ENCODE peak calls at places on chromosomes 13 and 19, in four cellular contexts. G is GM12878, R is WTC11, E is K562. B is an unnamed sample.

GRCh38 chr13:33140161-33140560 is 123.9 kb downstream of the KL start:
- DNase-seq in G (no peak), R (no peak), E (no peak), B (no peak)

GRCh38 chr13:25380082-25380481 is 8.3 kb downstream of the ATP8A2 start:
- DNase-seq in G (no peak), R (no peak), E (peak), B (no peak)

GRCh38 chr19:41193420-41194156 is 569 bp downstream of the CYP2S1 start:
- DNase-seq in G (no peak), R (peak), E (peak), B (no peak)

GRCh38 chr19:13132471-13133166 is 14.6 kb downstream of the NACC1 start:
- DNase-seq in G (no peak), R (no peak), E (no peak), B (no peak)

GRCh38 chr19:15421726-15422260 is 3.0 kb upstream of the AKAP8L start:
- DNase-seq in G (no peak), R (no peak), E (no peak), B (no peak)

GRCh38 chr19:30249911-30250310 is 122.3 kb upstream of the ZNF536 start:
- DNase-seq in G (no peak), R (no peak), E (no peak), B (no peak)

GRCh38 chr19:47390533-47391488 is 28.5 kb downstream of the MEIS3 start:
- DNase-seq in G (no peak), R (no peak), E (no peak), B (no peak)

GRCh38 chr19:15099017-15099582 is 8.1 kb upstream of the SYDE1 start:
- DNase-seq in G (no peak), R (no peak), E (no peak), B (no peak)

GRCh38 chr19:30476997-30477396 is 104.8 kb downstream of the ZNF536 start:
- DNase-seq in G (no peak), R (no peak), E (no peak), B (no peak)

GRCh38 chr19:47330466-47330869 is 1.5 kb upstream of the C5AR2 start:
- DNase-seq in G (no peak), R (no peak), E (no peak), B (no peak)

GRCh38 chr13:44364601-44365000 is 9.0 kb upstream of the SERP2 start:
- DNase-seq in G (no peak), R (no peak), E (no peak), B (peak)

GRCh38 chr13:48923376-48923775 is 52.3 kb upstream of the FNDC3A start:
- DNase-seq in G (no peak), R (no peak), E (no peak), B (no peak)

GRCh38 chr19:54662730-54663129 is at the start of gene LILRB4:
- DNase-seq in G (no peak), R (no peak), E (peak), B (no peak)

DNA sequence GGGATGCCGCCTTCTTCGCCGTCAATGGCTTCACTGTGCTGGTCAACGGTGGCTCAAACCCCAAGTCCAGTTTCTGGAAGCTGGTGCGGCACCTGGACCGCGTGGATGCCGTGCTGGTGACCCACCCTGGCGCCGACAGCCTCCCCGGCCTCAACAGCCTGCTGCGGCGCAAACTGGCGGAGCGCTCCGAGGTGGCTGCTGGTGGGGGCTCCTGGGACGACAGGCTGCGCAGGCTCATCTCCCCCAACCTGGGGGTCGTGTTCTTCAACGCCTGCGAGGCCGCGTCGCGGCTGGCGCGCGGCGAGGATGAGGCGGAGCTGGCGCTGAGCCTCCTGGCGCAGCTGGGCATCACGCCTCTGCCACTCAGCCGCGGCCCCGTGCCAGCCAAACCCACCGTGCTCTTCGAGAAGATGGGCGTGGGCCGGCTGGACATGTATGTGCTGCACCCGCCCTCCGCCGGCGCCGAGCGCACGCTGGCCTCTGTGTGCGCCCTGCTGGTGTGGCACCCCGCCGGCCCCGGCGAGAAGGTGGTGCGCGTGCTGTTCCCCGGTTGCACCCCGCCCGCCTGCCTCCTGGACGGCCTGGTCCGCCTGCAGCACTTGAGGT is 7.0 kb downstream of the MAP1S start:
- DNase-seq in G (no peak), R (no peak), E (peak), B (no peak)
- TF ChIP-seq CBFB in G (no peak), R (no peak), E (no peak), B (no peak)

GRCh38 chr19:39412867-39413268 is 399 bp downstream of the PLEKHG2 start:
- DNase-seq in G (no peak), R (no peak), E (no peak), B (no peak)
- TF ChIP-seq CTCF in G (peak), R (peak), E (peak), B (no peak)

GRCh38 chr13:66875264-66875663 is 354.9 kb downstream of the PCDH9 start:
- DNase-seq in G (no peak), R (no peak), E (no peak), B (no peak)
- TF ChIP-seq CBFB in G (no peak), R (no peak), E (no peak), B (no peak)

GRCh38 chr13:59247166-59247565 is 916.6 kb downstream of the DIAPH3 start:
- DNase-seq in G (no peak), R (peak), E (no peak), B (no peak)
- TF ChIP-seq CTCF in G (no peak), R (no peak), E (no peak), B (no peak)

GRCh38 chr19:32933571-32933970 is 38.2 kb downstream of the CEP89 start:
- DNase-seq in G (no peak), R (no peak), E (no peak), B (no peak)

GRCh38 chr19:32936065-32936464 is 35.7 kb downstream of the CEP89 start:
- DNase-seq in G (no peak), R (no peak), E (no peak), B (no peak)

GRCh38 chr19:32930567-32930966 is 41.2 kb downstream of the CEP89 start:
- DNase-seq in G (no peak), R (no peak), E (no peak), B (no peak)

DNA sequence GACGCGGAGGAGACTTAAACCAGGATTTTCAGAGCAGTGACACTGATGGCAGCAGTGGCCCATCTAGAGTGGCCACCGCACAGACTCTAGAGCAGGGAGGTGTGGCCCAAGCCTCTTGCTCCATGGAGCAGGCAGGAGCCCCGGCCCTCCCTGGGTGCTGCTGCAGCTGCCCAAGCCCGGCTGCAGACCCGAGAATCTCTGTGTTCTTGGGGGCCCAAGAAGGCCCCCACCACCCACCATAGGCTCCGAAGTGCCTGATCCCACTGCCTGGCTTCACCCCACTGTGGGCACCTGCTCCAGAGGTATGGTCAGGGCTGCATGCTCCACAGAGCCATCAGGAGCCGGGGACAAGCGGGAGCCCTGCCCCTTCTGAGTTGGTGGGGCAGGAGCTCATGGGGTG is 36.1 kb downstream of the CEP89 start:
- DNase-seq in G (no peak), R (no peak), E (no peak), B (no peak)
- TF ChIP-seq CBFB in G (no peak), R (no peak), E (no peak), B (no peak)

DNA sequence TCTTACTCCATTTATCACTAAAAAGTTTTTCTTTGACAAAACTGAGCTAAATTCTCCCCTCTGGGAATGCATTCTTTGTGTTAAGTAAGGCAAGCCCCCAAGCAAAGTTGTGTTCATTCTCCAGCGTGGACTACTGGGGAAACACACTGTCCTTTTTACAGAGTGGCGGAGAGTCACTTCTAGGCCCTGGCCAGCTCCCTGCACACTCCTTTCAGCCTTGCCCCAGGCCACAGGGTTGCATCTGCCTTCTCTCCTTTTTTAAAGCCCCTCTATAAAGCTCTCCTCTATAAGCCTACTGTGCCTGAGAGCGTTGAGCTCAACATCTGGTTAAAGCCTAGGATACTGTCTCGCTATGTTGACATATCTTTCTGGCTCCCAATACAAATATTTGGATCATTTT is 803.4 kb downstream of the PCDH17 start:
- DNase-seq in G (no peak), R (no peak), E (no peak), B (no peak)
- TF ChIP-seq CTCF in G (no peak), R (no peak), E (no peak), B (no peak)

GRCh38 chr13:34208326-34208725 is 390.4 kb downstream of the RFC3 start:
- DNase-seq in G (no peak), R (no peak), E (no peak), B (no peak)
- TF ChIP-seq CBFB in G (no peak), R (no peak), E (no peak), B (no peak)

B was measured in HepG2.